ENCODE peak calls at places on chromosomes 4 and X, in five cellular contexts. One of them, this sample, is unnamed.

GRCh38 chr4:43357252-43357974 is 464.9 kb downstream of the GRXCR1 start:
- DNase-seq in NB4: no peak
- DNase-seq in AG09309: no peak
- DNase-seq in psoas muscle: no peak
- DNase-seq in breast epithelium: no peak
- DNase-seq in this sample: no peak

GRCh38 chrX:128458888-128459287 is 406.7 kb upstream of the ACTRT1 start:
- DNase-seq in NB4: no peak
- DNase-seq in AG09309: no peak
- DNase-seq in psoas muscle: no peak
- DNase-seq in breast epithelium: no peak
- DNase-seq in this sample: no peak

GRCh38 chr4:41437264-41437566 is 100.7 kb upstream of the LIMCH1 start:
- DNase-seq in NB4: no peak
- DNase-seq in AG09309: no peak
- DNase-seq in psoas muscle: no peak
- DNase-seq in breast epithelium: no peak
- DNase-seq in this sample: no peak

GRCh38 chrX:107764845-107765608 is 10.6 kb downstream of the TSC22D3 start:
- DNase-seq in NB4: no peak
- DNase-seq in AG09309: no peak
- DNase-seq in psoas muscle: no peak
- DNase-seq in breast epithelium: no peak
- DNase-seq in this sample: no peak

GRCh38 chrX:153688071-153688470 is 345 bp downstream of the SLC6A8 start:
- DNase-seq in NB4: no peak
- DNase-seq in AG09309: no peak
- DNase-seq in psoas muscle: no peak
- DNase-seq in breast epithelium: no peak
- DNase-seq in this sample: no peak

GRCh38 chrX:146264763-146265375 is 447.2 kb downstream of the SLITRK2 start:
- DNase-seq in NB4: no peak
- DNase-seq in AG09309: no peak
- DNase-seq in psoas muscle: no peak
- DNase-seq in breast epithelium: no peak
- DNase-seq in this sample: no peak

GRCh38 chr4:63169836-63170235 is 1239.4 kb downstream of the TECRL start:
- DNase-seq in NB4: no peak
- DNase-seq in AG09309: no peak
- DNase-seq in psoas muscle: no peak
- DNase-seq in breast epithelium: no peak
- DNase-seq in this sample: no peak

GRCh38 chrX:12446342-12447075 is 308.2 kb downstream of the FRMPD4 start:
- DNase-seq in NB4: peak; percentile 24
- DNase-seq in AG09309: peak; percentile 54
- DNase-seq in psoas muscle: no peak
- DNase-seq in breast epithelium: no peak
- DNase-seq in this sample: no peak

GRCh38 chr4:141636077-141636770 is at the start of gene IL15:
- DNase-seq in NB4: no peak
- DNase-seq in AG09309: no peak
- DNase-seq in psoas muscle: peak; percentile 84
- DNase-seq in breast epithelium: peak; percentile 62
- DNase-seq in this sample: peak; percentile 36

GRCh38 chr4:155759372-155760252 is 791 bp downstream of the GUCY1B1 start:
- DNase-seq in NB4: peak; percentile 1
- DNase-seq in AG09309: no peak
- DNase-seq in psoas muscle: peak; percentile 82
- DNase-seq in breast epithelium: no peak
- DNase-seq in this sample: peak; percentile 27

GRCh38 chr4:97911236-97911906 is 231.9 kb downstream of the STPG2 start:
- DNase-seq in NB4: no peak
- DNase-seq in AG09309: no peak
- DNase-seq in psoas muscle: no peak
- DNase-seq in breast epithelium: no peak
- DNase-seq in this sample: no peak

GRCh38 chr4:155569960-155570515 is 96.6 kb upstream of the GUCY1A1 start:
- DNase-seq in NB4: no peak
- DNase-seq in AG09309: peak; percentile 75
- DNase-seq in psoas muscle: no peak
- DNase-seq in breast epithelium: no peak
- DNase-seq in this sample: no peak

GRCh38 chrX:10221651-10222050 is 64.9 kb downstream of the CLCN4 start:
- DNase-seq in NB4: no peak
- DNase-seq in AG09309: no peak
- DNase-seq in psoas muscle: no peak
- DNase-seq in breast epithelium: no peak
- DNase-seq in this sample: no peak

GRCh38 chrX:102651968-102652744 is 873 bp downstream of the GPRASP1 start:
- DNase-seq in NB4: no peak
- DNase-seq in AG09309: no peak
- DNase-seq in psoas muscle: peak; percentile 51
- DNase-seq in breast epithelium: no peak
- DNase-seq in this sample: no peak

GRCh38 chrX:10325606-10326005 is 168.8 kb downstream of the CLCN4 start:
- DNase-seq in NB4: no peak
- DNase-seq in AG09309: peak; percentile 7
- DNase-seq in psoas muscle: no peak
- DNase-seq in breast epithelium: no peak
- DNase-seq in this sample: no peak

GRCh38 chr4:140000232-140000631 is 153.8 kb downstream of the MAML3 start:
- DNase-seq in NB4: no peak
- DNase-seq in AG09309: no peak
- DNase-seq in psoas muscle: no peak
- DNase-seq in breast epithelium: no peak
- DNase-seq in this sample: no peak

GRCh38 chr4:1332686-1333085 is 14.3 kb upstream of the UVSSA start:
- DNase-seq in NB4: no peak
- DNase-seq in AG09309: no peak
- DNase-seq in psoas muscle: no peak
- DNase-seq in breast epithelium: no peak
- DNase-seq in this sample: no peak

GRCh38 chrX:112688242-112688641 is 8.5 kb upstream of the LHFPL1 start:
- DNase-seq in NB4: no peak
- DNase-seq in AG09309: no peak
- DNase-seq in psoas muscle: no peak
- DNase-seq in breast epithelium: no peak
- DNase-seq in this sample: no peak

GRCh38 chr4:10623862-10624261 is 60.7 kb downstream of the CLNK start:
- DNase-seq in NB4: no peak
- DNase-seq in AG09309: no peak
- DNase-seq in psoas muscle: no peak
- DNase-seq in breast epithelium: no peak
- DNase-seq in this sample: no peak

GRCh38 chr4:84750260-84750955 is 167.5 kb downstream of the CDS1 start:
- DNase-seq in NB4: peak; percentile 56
- DNase-seq in AG09309: peak; percentile 23
- DNase-seq in psoas muscle: no peak
- DNase-seq in breast epithelium: no peak
- DNase-seq in this sample: no peak

GRCh38 chrX:123739474-123739873 is 6.6 kb upstream of the THOC2 start:
- DNase-seq in NB4: no peak
- DNase-seq in AG09309: no peak
- DNase-seq in psoas muscle: no peak
- DNase-seq in breast epithelium: no peak
- DNase-seq in this sample: no peak

GRCh38 chrX:123740006-123740405 is 7.2 kb upstream of the THOC2 start:
- DNase-seq in NB4: no peak
- DNase-seq in AG09309: no peak
- DNase-seq in psoas muscle: no peak
- DNase-seq in breast epithelium: no peak
- DNase-seq in this sample: no peak

GRCh38 chrX:123736333-123736921 is 3.6 kb upstream of the THOC2 start:
- DNase-seq in NB4: no peak
- DNase-seq in AG09309: peak; percentile 23
- DNase-seq in psoas muscle: no peak
- DNase-seq in breast epithelium: no peak
- DNase-seq in this sample: no peak

GRCh38 chrX:123742440-123742839 is 9.6 kb upstream of the THOC2 start:
- DNase-seq in NB4: no peak
- DNase-seq in AG09309: no peak
- DNase-seq in psoas muscle: no peak
- DNase-seq in breast epithelium: no peak
- DNase-seq in this sample: no peak

DNA sequence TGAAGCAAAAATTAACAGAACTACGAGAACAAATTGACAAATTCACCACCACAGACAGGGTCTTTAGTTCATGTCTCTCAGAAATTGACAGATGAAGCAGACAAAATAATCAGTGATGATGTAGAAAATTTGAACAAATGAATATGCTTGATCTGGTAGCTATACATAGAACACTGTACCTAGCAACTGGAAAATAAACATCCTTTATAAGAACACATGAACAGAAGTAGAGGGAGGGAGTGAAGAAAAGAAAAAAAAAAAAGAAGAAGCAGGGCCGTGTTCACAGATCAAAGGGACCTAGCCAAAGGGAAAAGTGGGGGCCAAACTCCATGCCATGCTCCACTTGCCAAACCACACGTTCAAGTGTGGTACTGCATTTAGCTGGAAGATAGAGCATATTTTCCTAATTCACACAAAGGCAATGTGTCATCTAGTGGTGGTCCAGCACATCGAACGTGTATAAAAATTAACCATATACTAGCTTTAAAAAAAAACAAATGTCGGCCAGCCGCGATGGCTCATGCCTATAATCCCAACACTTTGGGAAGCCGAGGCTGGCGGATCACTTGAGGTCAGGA is 5.6 kb upstream of the THOC2 start:
- DNase-seq in NB4: no peak
- DNase-seq in AG09309: no peak
- DNase-seq in psoas muscle: no peak
- DNase-seq in breast epithelium: no peak
- DNase-seq in this sample: no peak
- TF ChIP-seq CTCF in NB4: no peak
- TF ChIP-seq CTCF in AG09309: no peak
- TF ChIP-seq CTCF in psoas muscle: no peak
- TF ChIP-seq CTCF in breast epithelium: no peak
- TF ChIP-seq CTCF in this sample: no peak

DNA sequence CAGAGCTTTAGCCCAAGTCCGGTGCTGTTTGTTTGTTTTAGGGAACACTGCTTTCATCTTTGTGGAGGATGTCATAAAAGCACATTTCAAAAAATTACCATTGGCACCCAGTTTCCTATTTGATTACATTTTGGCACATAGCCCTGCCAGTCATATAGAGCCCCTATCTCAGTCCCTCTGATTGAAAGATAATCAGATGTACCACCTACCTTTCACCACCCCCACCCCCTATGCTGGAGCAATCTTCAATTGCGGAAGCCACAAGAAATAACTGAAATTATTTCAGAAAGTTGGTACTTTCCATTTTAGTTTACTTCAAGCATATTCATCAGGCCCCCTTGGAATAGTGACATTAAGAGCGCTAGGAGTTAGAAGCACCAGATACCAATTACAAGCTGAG is 136.7 kb upstream of the RPL34 start:
- DNase-seq in NB4: no peak
- DNase-seq in AG09309: no peak
- DNase-seq in psoas muscle: no peak
- DNase-seq in breast epithelium: no peak
- DNase-seq in this sample: no peak
- H3K4me3 ChIP-seq in NB4: no peak overlapping the region
- H3K4me3 ChIP-seq in AG09309: no peak overlapping the region
- H3K4me3 ChIP-seq in psoas muscle: no peak overlapping the region
- H3K4me3 ChIP-seq in breast epithelium: no peak overlapping the region
- H3K4me3 ChIP-seq in this sample: no peak overlapping the region

GRCh38 chrX:97320305-97320704 is 436.6 kb downstream of the RPA4 start:
- DNase-seq in NB4: no peak
- DNase-seq in AG09309: no peak
- DNase-seq in psoas muscle: no peak
- DNase-seq in breast epithelium: no peak
- DNase-seq in this sample: no peak

GRCh38 chrX:97314348-97314747 is 430.6 kb downstream of the RPA4 start:
- DNase-seq in NB4: no peak
- DNase-seq in AG09309: no peak
- DNase-seq in psoas muscle: no peak
- DNase-seq in breast epithelium: no peak
- DNase-seq in this sample: no peak

GRCh38 chrX:97310373-97310772 is 426.7 kb downstream of the RPA4 start:
- DNase-seq in NB4: no peak
- DNase-seq in AG09309: no peak
- DNase-seq in psoas muscle: no peak
- DNase-seq in breast epithelium: no peak
- DNase-seq in this sample: no peak

GRCh38 chrX:97311066-97311778 is 427.5 kb downstream of the RPA4 start:
- DNase-seq in NB4: no peak
- DNase-seq in AG09309: no peak
- DNase-seq in psoas muscle: no peak
- DNase-seq in breast epithelium: no peak
- DNase-seq in this sample: no peak

GRCh38 chrX:97315939-97316338 is 432.2 kb downstream of the RPA4 start:
- DNase-seq in NB4: no peak
- DNase-seq in AG09309: no peak
- DNase-seq in psoas muscle: no peak
- DNase-seq in breast epithelium: no peak
- DNase-seq in this sample: no peak
- TF ChIP-seq CTCF in NB4: no peak
- TF ChIP-seq CTCF in AG09309: peak; percentile 18
- TF ChIP-seq CTCF in psoas muscle: peak; percentile 13
- TF ChIP-seq CTCF in breast epithelium: no peak
- TF ChIP-seq CTCF in this sample: no peak

GRCh38 chr4:184284742-184285141 is 67.1 kb upstream of the ENPP6 start:
- DNase-seq in NB4: no peak
- DNase-seq in AG09309: no peak
- DNase-seq in psoas muscle: no peak
- DNase-seq in breast epithelium: no peak
- DNase-seq in this sample: no peak
- H3K4me3 ChIP-seq in NB4: no peak overlapping the region
- H3K4me3 ChIP-seq in AG09309: no peak overlapping the region
- H3K4me3 ChIP-seq in psoas muscle: no peak overlapping the region
- H3K4me3 ChIP-seq in breast epithelium: no peak overlapping the region
- H3K4me3 ChIP-seq in this sample: no peak overlapping the region

GRCh38 chr4:164716901-164717300 is 37.0 kb upstream of the SMIM31 start:
- DNase-seq in NB4: peak; percentile 4
- DNase-seq in AG09309: no peak
- DNase-seq in psoas muscle: no peak
- DNase-seq in breast epithelium: no peak
- DNase-seq in this sample: no peak
- TF ChIP-seq CTCF in NB4: peak; percentile 22
- TF ChIP-seq CTCF in AG09309: no peak
- TF ChIP-seq CTCF in psoas muscle: no peak
- TF ChIP-seq CTCF in breast epithelium: no peak
- TF ChIP-seq CTCF in this sample: no peak

GRCh38 chr4:122219356-122219755 is 67.2 kb downstream of the BLTP1 start:
- DNase-seq in NB4: no peak
- DNase-seq in AG09309: no peak
- DNase-seq in psoas muscle: no peak
- DNase-seq in breast epithelium: no peak
- DNase-seq in this sample: no peak

GRCh38 chr4:122224348-122224747 is 72.2 kb downstream of the BLTP1 start:
- DNase-seq in NB4: no peak
- DNase-seq in AG09309: no peak
- DNase-seq in psoas muscle: no peak
- DNase-seq in breast epithelium: no peak
- DNase-seq in this sample: no peak

GRCh38 chr4:122218762-122219161 is 66.6 kb downstream of the BLTP1 start:
- DNase-seq in NB4: no peak
- DNase-seq in AG09309: no peak
- DNase-seq in psoas muscle: no peak
- DNase-seq in breast epithelium: no peak
- DNase-seq in this sample: no peak

GRCh38 chr4:122227202-122227601 is 75.1 kb downstream of the BLTP1 start:
- DNase-seq in NB4: no peak
- DNase-seq in AG09309: no peak
- DNase-seq in psoas muscle: no peak
- DNase-seq in breast epithelium: no peak
- DNase-seq in this sample: no peak

GRCh38 chr4:122221322-122221721 is 69.2 kb downstream of the BLTP1 start:
- DNase-seq in NB4: no peak
- DNase-seq in AG09309: no peak
- DNase-seq in psoas muscle: no peak
- DNase-seq in breast epithelium: no peak
- DNase-seq in this sample: no peak
- H3K4me3 ChIP-seq in NB4: no peak overlapping the region
- H3K4me3 ChIP-seq in AG09309: no peak overlapping the region
- H3K4me3 ChIP-seq in psoas muscle: no peak overlapping the region
- H3K4me3 ChIP-seq in breast epithelium: no peak overlapping the region
- H3K4me3 ChIP-seq in this sample: no peak overlapping the region

This sample was measured in thoracic aorta.